ENCODE peak calls at places on chromosomes 6 and 20, in eight cellular contexts. One of them, this sample, is unnamed.

GRCh38 chr6:87154641-87155271 is 609 bp upstream of the ZNF292 start:
- DNase-seq in nucleus accumbens: no peak
- DNase-seq in neural progenitor cell: no peak
- DNase-seq in ACHN: peak; percentile 74
- DNase-seq in M059J: peak; percentile 86
- DNase-seq in bronchial epithelial cell: peak; percentile 75
- DNase-seq in stimulated activated CD8-positive, alpha-beta memory T cell treated with anti-CD3 and anti-CD28 coated beads, Interleukin-7, amount 100 ng/mL, for 24 hours: no peak
- DNase-seq in RPMI8226: peak; percentile 78
- DNase-seq in this sample: peak; percentile 51

GRCh38 chr6:43939281-43940070 is 169.5 kb downstream of the VEGFA start:
- DNase-seq in bronchial epithelial cell: no peak
- DNase-seq in neural progenitor cell: no peak
- DNase-seq in nucleus accumbens: no peak
- DNase-seq in M059J: no peak
- DNase-seq in stimulated activated CD8-positive, alpha-beta memory T cell treated with anti-CD3 and anti-CD28 coated beads, Interleukin-7, amount 100 ng/mL, for 24 hours: no peak
- DNase-seq in RPMI8226: peak; percentile 16
- DNase-seq in ACHN: no peak
- DNase-seq in this sample: no peak

GRCh38 chr20:6558361-6558760 is 209.1 kb upstream of the BMP2 start:
- DNase-seq in bronchial epithelial cell: peak; percentile 36
- DNase-seq in RPMI8226: no peak
- DNase-seq in neural progenitor cell: peak; percentile 18
- DNase-seq in M059J: peak; percentile 37
- DNase-seq in nucleus accumbens: no peak
- DNase-seq in stimulated activated CD8-positive, alpha-beta memory T cell treated with anti-CD3 and anti-CD28 coated beads, Interleukin-7, amount 100 ng/mL, for 24 hours: no peak
- DNase-seq in ACHN: peak; percentile 14
- DNase-seq in this sample: no peak

GRCh38 chr6:34638834-34639736 is 57.5 kb downstream of the ILRUN start:
- DNase-seq in nucleus accumbens: no peak
- DNase-seq in bronchial epithelial cell: no peak
- DNase-seq in M059J: no peak
- DNase-seq in RPMI8226: no peak
- DNase-seq in stimulated activated CD8-positive, alpha-beta memory T cell treated with anti-CD3 and anti-CD28 coated beads, Interleukin-7, amount 100 ng/mL, for 24 hours: no peak
- DNase-seq in ACHN: no peak
- DNase-seq in neural progenitor cell: no peak
- DNase-seq in this sample: no peak

GRCh38 chr20:18734525-18735189 is 78.9 kb upstream of the SCP2D1 start:
- DNase-seq in stimulated activated CD8-positive, alpha-beta memory T cell treated with anti-CD3 and anti-CD28 coated beads, Interleukin-7, amount 100 ng/mL, for 24 hours: no peak
- DNase-seq in RPMI8226: no peak
- DNase-seq in nucleus accumbens: no peak
- DNase-seq in neural progenitor cell: no peak
- DNase-seq in M059J: no peak
- DNase-seq in ACHN: no peak
- DNase-seq in bronchial epithelial cell: no peak
- DNase-seq in this sample: no peak

GRCh38 chr20:4083103-4083864 is 67.9 kb upstream of the RNF24 start:
- DNase-seq in stimulated activated CD8-positive, alpha-beta memory T cell treated with anti-CD3 and anti-CD28 coated beads, Interleukin-7, amount 100 ng/mL, for 24 hours: no peak
- DNase-seq in RPMI8226: no peak
- DNase-seq in bronchial epithelial cell: no peak
- DNase-seq in neural progenitor cell: no peak
- DNase-seq in ACHN: no peak
- DNase-seq in nucleus accumbens: no peak
- DNase-seq in M059J: no peak
- DNase-seq in this sample: no peak

GRCh38 chr6:44226368-44227137 is 3.2 kb downstream of the SLC29A1 start:
- DNase-seq in ACHN: no peak
- DNase-seq in M059J: no peak
- DNase-seq in neural progenitor cell: no peak
- DNase-seq in nucleus accumbens: no peak
- DNase-seq in RPMI8226: no peak
- DNase-seq in stimulated activated CD8-positive, alpha-beta memory T cell treated with anti-CD3 and anti-CD28 coated beads, Interleukin-7, amount 100 ng/mL, for 24 hours: no peak
- DNase-seq in bronchial epithelial cell: no peak
- DNase-seq in this sample: no peak

GRCh38 chr6:14439419-14439818 is 321.8 kb downstream of the CD83 start:
- DNase-seq in M059J: no peak
- DNase-seq in stimulated activated CD8-positive, alpha-beta memory T cell treated with anti-CD3 and anti-CD28 coated beads, Interleukin-7, amount 100 ng/mL, for 24 hours: no peak
- DNase-seq in RPMI8226: no peak
- DNase-seq in nucleus accumbens: no peak
- DNase-seq in neural progenitor cell: no peak
- DNase-seq in bronchial epithelial cell: no peak
- DNase-seq in ACHN: no peak
- DNase-seq in this sample: no peak

GRCh38 chr20:48776306-48776705 is 51.5 kb downstream of the PREX1 start:
- DNase-seq in M059J: peak; percentile 62
- DNase-seq in bronchial epithelial cell: no peak
- DNase-seq in nucleus accumbens: no peak
- DNase-seq in ACHN: no peak
- DNase-seq in RPMI8226: no peak
- DNase-seq in stimulated activated CD8-positive, alpha-beta memory T cell treated with anti-CD3 and anti-CD28 coated beads, Interleukin-7, amount 100 ng/mL, for 24 hours: no peak
- DNase-seq in neural progenitor cell: no peak
- DNase-seq in this sample: no peak

GRCh38 chr6:22512716-22513452 is 56.5 kb upstream of the HDGFL1 start:
- DNase-seq in RPMI8226: no peak
- DNase-seq in nucleus accumbens: no peak
- DNase-seq in bronchial epithelial cell: peak; percentile 19
- DNase-seq in M059J: no peak
- DNase-seq in ACHN: no peak
- DNase-seq in neural progenitor cell: no peak
- DNase-seq in stimulated activated CD8-positive, alpha-beta memory T cell treated with anti-CD3 and anti-CD28 coated beads, Interleukin-7, amount 100 ng/mL, for 24 hours: no peak
- DNase-seq in this sample: no peak

GRCh38 chr20:32743237-32744112 is at the start of gene COMMD7:
- DNase-seq in ACHN: peak; percentile 39
- DNase-seq in nucleus accumbens: peak; percentile 6
- DNase-seq in neural progenitor cell: peak; percentile 75
- DNase-seq in stimulated activated CD8-positive, alpha-beta memory T cell treated with anti-CD3 and anti-CD28 coated beads, Interleukin-7, amount 100 ng/mL, for 24 hours: peak; percentile 38
- DNase-seq in bronchial epithelial cell: peak; percentile 36
- DNase-seq in RPMI8226: peak; percentile 67
- DNase-seq in M059J: peak; percentile 52
- DNase-seq in this sample: peak; percentile 45

GRCh38 chr20:44433751-44434538 is 41.7 kb upstream of the TTPAL start:
- DNase-seq in ACHN: peak; percentile 12
- DNase-seq in bronchial epithelial cell: no peak
- DNase-seq in M059J: peak; percentile 51
- DNase-seq in stimulated activated CD8-positive, alpha-beta memory T cell treated with anti-CD3 and anti-CD28 coated beads, Interleukin-7, amount 100 ng/mL, for 24 hours: no peak
- DNase-seq in neural progenitor cell: no peak
- DNase-seq in nucleus accumbens: no peak
- DNase-seq in RPMI8226: no peak
- DNase-seq in this sample: no peak

GRCh38 chr6:1870267-1870666 is 260.6 kb downstream of the FOXC1 start:
- DNase-seq in bronchial epithelial cell: no peak
- DNase-seq in M059J: no peak
- DNase-seq in ACHN: no peak
- DNase-seq in neural progenitor cell: no peak
- DNase-seq in RPMI8226: no peak
- DNase-seq in nucleus accumbens: no peak
- DNase-seq in stimulated activated CD8-positive, alpha-beta memory T cell treated with anti-CD3 and anti-CD28 coated beads, Interleukin-7, amount 100 ng/mL, for 24 hours: no peak
- DNase-seq in this sample: no peak

GRCh38 chr6:7085911-7086310 is 21.9 kb upstream of the RREB1 start:
- DNase-seq in bronchial epithelial cell: no peak
- DNase-seq in M059J: peak; percentile 66
- DNase-seq in ACHN: no peak
- DNase-seq in stimulated activated CD8-positive, alpha-beta memory T cell treated with anti-CD3 and anti-CD28 coated beads, Interleukin-7, amount 100 ng/mL, for 24 hours: no peak
- DNase-seq in neural progenitor cell: no peak
- DNase-seq in RPMI8226: peak; percentile 88
- DNase-seq in nucleus accumbens: no peak
- DNase-seq in this sample: no peak

GRCh38 chr20:17693534-17694001 is 6.2 kb upstream of the BANF2 start:
- DNase-seq in neural progenitor cell: no peak
- DNase-seq in M059J: no peak
- DNase-seq in ACHN: no peak
- DNase-seq in RPMI8226: no peak
- DNase-seq in nucleus accumbens: no peak
- DNase-seq in bronchial epithelial cell: peak; percentile 71
- DNase-seq in stimulated activated CD8-positive, alpha-beta memory T cell treated with anti-CD3 and anti-CD28 coated beads, Interleukin-7, amount 100 ng/mL, for 24 hours: no peak
- DNase-seq in this sample: no peak

GRCh38 chr6:160967833-160968232 is 23.7 kb upstream of the MAP3K4 start:
- DNase-seq in bronchial epithelial cell: no peak
- DNase-seq in RPMI8226: no peak
- DNase-seq in stimulated activated CD8-positive, alpha-beta memory T cell treated with anti-CD3 and anti-CD28 coated beads, Interleukin-7, amount 100 ng/mL, for 24 hours: no peak
- DNase-seq in ACHN: no peak
- DNase-seq in neural progenitor cell: no peak
- DNase-seq in nucleus accumbens: no peak
- DNase-seq in M059J: no peak
- DNase-seq in this sample: no peak

GRCh38 chr6:99629293-99629692 is 22.7 kb downstream of the PRDM13 start:
- DNase-seq in neural progenitor cell: no peak
- DNase-seq in bronchial epithelial cell: no peak
- DNase-seq in stimulated activated CD8-positive, alpha-beta memory T cell treated with anti-CD3 and anti-CD28 coated beads, Interleukin-7, amount 100 ng/mL, for 24 hours: no peak
- DNase-seq in RPMI8226: no peak
- DNase-seq in ACHN: no peak
- DNase-seq in M059J: no peak
- DNase-seq in nucleus accumbens: no peak
- DNase-seq in this sample: no peak

GRCh38 chr20:59137532-59137931 is 26.1 kb upstream of the ZNF831 start:
- DNase-seq in bronchial epithelial cell: no peak
- DNase-seq in nucleus accumbens: no peak
- DNase-seq in ACHN: no peak
- DNase-seq in RPMI8226: no peak
- DNase-seq in M059J: no peak
- DNase-seq in neural progenitor cell: no peak
- DNase-seq in stimulated activated CD8-positive, alpha-beta memory T cell treated with anti-CD3 and anti-CD28 coated beads, Interleukin-7, amount 100 ng/mL, for 24 hours: no peak
- DNase-seq in this sample: no peak